ENCODE peak calls at places on chromosome 1, in nine cellular contexts. N is NCI-H748 treated with DMSO at 0.1 percent for 48 hours, R is NCI-H1417, A is SW480, Q is prostate gland, S is HEK293T, L is hepatic stellate cell, P is endothelial cell of umbilical vein, D is stomach. Y is an unnamed sample.

GRCh38 chr1:204624631-204625216 is 60.8 kb downstream of the LRRN2 start:
- DNase-seq in N (no peak), R (no peak), A (no peak), Q (no peak), S (no peak), L (no peak), P (no peak), D (no peak), Y (no peak)

GRCh38 chr1:9250586-9251381 is 16.2 kb downstream of the H6PD start:
- DNase-seq in N (no peak), R (no peak), A (peak; percentile 81), Q (no peak), S (no peak), L (no peak), P (no peak), D (peak; percentile 60), Y (no peak)

GRCh38 chr1:177858222-177858894 is 111.5 kb downstream of the SEC16B start:
- DNase-seq in N (peak; percentile 18), R (peak; percentile 8), A (peak; percentile 46), Q (no peak), S (no peak), L (no peak), P (peak; percentile 40), D (no peak), Y (no peak)

GRCh38 chr1:32115496-32115895 is 7.6 kb downstream of the KPNA6 start:
- DNase-seq in N (no peak), R (no peak), A (no peak), Q (no peak), S (no peak), L (no peak), P (no peak), D (no peak), Y (no peak)

GRCh38 chr1:174352117-174352516 is 95.6 kb upstream of the GPR52 start:
- DNase-seq in N (no peak), R (no peak), A (no peak), Q (no peak), S (no peak), L (no peak), P (no peak), D (no peak), Y (no peak)

GRCh38 chr1:198040880-198041279 is 115.9 kb upstream of the NEK7 start:
- DNase-seq in N (no peak), R (no peak), A (no peak), Q (no peak), S (no peak), L (no peak), P (no peak), D (no peak), Y (no peak)

GRCh38 chr1:235093685-235094592 is 34.7 kb downstream of the TOMM20 start:
- DNase-seq in N (peak; percentile 11), R (peak; percentile 55), A (peak; percentile 44), Q (peak; percentile 68), S (peak; percentile 86), L (peak; percentile 73), P (peak; percentile 78), D (peak; percentile 86), Y (peak; percentile 78)

GRCh38 chr1:179187708-179188471 is 41.6 kb downstream of the ABL2 start:
- DNase-seq in N (no peak), R (no peak), A (no peak), Q (no peak), S (no peak), L (no peak), P (no peak), D (no peak), Y (no peak)

GRCh38 chr1:157034137-157034800 is 11.3 kb downstream of the ARHGEF11 start:
- DNase-seq in N (no peak), R (no peak), A (no peak), Q (no peak), S (no peak), L (no peak), P (peak; percentile 64), D (peak; percentile 39), Y (no peak)

GRCh38 chr1:36553591-36554417 is 71.1 kb upstream of the CSF3R start:
- DNase-seq in N (peak; percentile 14), R (peak; percentile 51), A (peak; percentile 52), Q (peak; percentile 21), S (peak; percentile 83), L (peak; percentile 49), P (peak; percentile 39), D (peak; percentile 64), Y (peak; percentile 42)

GRCh38 chr1:170935231-170935630 is at the start of gene MROH9:
- DNase-seq in N (no peak), R (no peak), A (no peak), Q (no peak), S (no peak), L (no peak), P (no peak), D (no peak), Y (no peak)

GRCh38 chr1:39132505-39133339 is 71.8 kb upstream of the MACF1 start:
- DNase-seq in N (peak; percentile 56), R (peak; percentile 47), A (no peak), Q (peak; percentile 94), S (no peak), L (peak; percentile 74), P (peak; percentile 97), D (peak; percentile 82), Y (no peak)

GRCh38 chr1:34460193-34460592 is 283.5 kb downstream of the C1orf94 start:
- DNase-seq in N (no peak), R (peak; percentile 7), A (peak; percentile 25), Q (no peak), S (peak; percentile 33), L (no peak), P (no peak), D (peak; percentile 33), Y (peak; percentile 19)

GRCh38 chr1:53604291-53604919 is 134.6 kb downstream of the GLIS1 start:
- DNase-seq in N (no peak), R (no peak), A (no peak), Q (no peak), S (no peak), L (no peak), P (no peak), D (no peak), Y (no peak)

GRCh38 chr1:186183219-186183618 is 191.8 kb downstream of the TPR start:
- DNase-seq in N (no peak), R (no peak), A (no peak), Q (no peak), S (no peak), L (no peak), P (no peak), D (no peak), Y (no peak)

GRCh38 chr1:205578780-205579571 is 52.8 kb downstream of the ELK4 start:
- DNase-seq in N (no peak), R (no peak), A (no peak), Q (no peak), S (no peak), L (no peak), P (no peak), D (no peak), Y (no peak)

GRCh38 chr1:224430511-224431113 is 4.0 kb downstream of the WDR26 start:
- DNase-seq in N (no peak), R (peak; percentile 22), A (no peak), Q (no peak), S (no peak), L (peak; percentile 55), P (peak; percentile 88), D (no peak), Y (no peak)

GRCh38 chr1:151472852-151473731 is 13.8 kb upstream of the POGZ start:
- DNase-seq in N (peak; percentile 80), R (no peak), A (peak; percentile 53), Q (peak; percentile 13), S (no peak), L (peak; percentile 52), P (peak; percentile 52), D (peak; percentile 36), Y (no peak)

GRCh38 chr1:87093286-87093685 is 178.9 kb downstream of the HS2ST1 start:
- DNase-seq in N (no peak), R (no peak), A (no peak), Q (no peak), S (no peak), L (no peak), P (no peak), D (no peak), Y (no peak)

GRCh38 chr1:5254975-5255374 is 600.6 kb downstream of the AJAP1 start:
- DNase-seq in N (no peak), R (no peak), A (no peak), Q (no peak), S (no peak), L (no peak), P (no peak), D (peak; percentile 8), Y (no peak)

GRCh38 chr1:31752258-31752657 is 11.9 kb downstream of the ADGRB2 start:
- DNase-seq in N (no peak), R (no peak), A (no peak), Q (no peak), S (no peak), L (no peak), P (no peak), D (no peak), Y (no peak)

GRCh38 chr1:172653015-172653709 is 5.7 kb upstream of the FASLG start:
- DNase-seq in N (no peak), R (no peak), A (no peak), Q (no peak), S (no peak), L (no peak), P (no peak), D (no peak), Y (no peak)

GRCh38 chr1:120178799-120179419 is 2.6 kb upstream of the SEC22B start:
- DNase-seq in N (no peak), R (no peak), A (no peak), Q (no peak), S (peak; percentile 4), L (no peak), P (no peak), D (no peak), Y (no peak)

GRCh38 chr1:163050496-163050895 is 18.7 kb upstream of the RGS4 start:
- DNase-seq in N (no peak), R (no peak), A (no peak), Q (no peak), S (no peak), L (no peak), P (no peak), D (no peak), Y (no peak)

Y was measured in stimulated activated CD8-positive, alpha-beta memory T cell treated with anti-CD3 and anti-CD28 coated beads, Interleukin-7, amount 100 ng/mL, for 24 hours.